ENCODE peak calls at places on chromosomes 7 and 10, in nine cellular contexts. N is WTC11, S is psoas muscle, F is GM12865, G is astrocyte, R is renal cortical epithelial cell, U is NCI-H1105, X is T follicular helper cell, L is HTR-8/SVneo. Z is an unnamed sample.

GRCh38 chr10:45470098-45471012 is 96.3 kb downstream of the ALOX5 start:
- DNase-seq in N (peak), S (no peak), F (peak), G (peak), R (peak), U (no peak), X (peak), L (no peak), Z (peak)

GRCh38 chr7:105654994-105655900 is 74.0 kb upstream of the EFCAB10 start:
- DNase-seq in N (peak), S (no peak), F (no peak), G (peak), R (peak), U (peak), X (no peak), L (peak), Z (no peak)

GRCh38 chr10:87861953-87862643 is 1.2 kb downstream of the KLLN start:
- DNase-seq in N (peak), S (peak), F (peak), G (peak), R (peak), U (peak), X (peak), L (peak), Z (peak)

GRCh38 chr7:94741179-94741578 is 85.2 kb upstream of the SGCE start:
- DNase-seq in N (no peak), S (no peak), F (no peak), G (no peak), R (no peak), U (no peak), X (no peak), L (no peak), Z (no peak)

GRCh38 chr10:87675396-87676376 is 16.0 kb downstream of the PAPSS2 start:
- DNase-seq in N (no peak), S (no peak), F (no peak), G (peak), R (peak), U (no peak), X (no peak), L (no peak), Z (no peak)

GRCh38 chr7:155972247-155972646 is 160.0 kb upstream of the SHH start:
- DNase-seq in N (no peak), S (no peak), F (no peak), G (no peak), R (no peak), U (no peak), X (no peak), L (no peak), Z (no peak)

GRCh38 chr7:96685353-96685752 is 24.3 kb downstream of the SEM1 start:
- DNase-seq in N (no peak), S (no peak), F (peak), G (no peak), R (no peak), U (no peak), X (no peak), L (no peak), Z (no peak)

GRCh38 chr10:129761981-129762956 is 201.8 kb downstream of the EBF3 start:
- DNase-seq in N (no peak), S (no peak), F (no peak), G (no peak), R (no peak), U (no peak), X (no peak), L (no peak), Z (no peak)

Z was measured in stimulated activated naive CD4-positive, alpha-beta T cell.